ENCODE peak calls at places on chromosomes 16 and 17, in seven cellular contexts. One of them, this sample, is unnamed.

GRCh38 chr17:45371414-45372324 is 54.8 kb upstream of the MAP3K14 start:
- DNase-seq in T-helper 9 cell: no peak
- DNase-seq in SIG-M5: no peak
- DNase-seq in naive thymus-derived CD8-positive, alpha-beta T cell: no peak
- DNase-seq in BJ: peak; percentile 91
- DNase-seq in fibroblast of mammary gland: peak; percentile 92
- DNase-seq in HEK293T: peak; percentile 82
- DNase-seq in this sample: peak; percentile 77

GRCh38 chr17:73227944-73228343 is 33.7 kb downstream of the CPSF4L start:
- DNase-seq in T-helper 9 cell: no peak
- DNase-seq in SIG-M5: no peak
- DNase-seq in naive thymus-derived CD8-positive, alpha-beta T cell: no peak
- DNase-seq in BJ: no peak
- DNase-seq in fibroblast of mammary gland: no peak
- DNase-seq in HEK293T: no peak
- DNase-seq in this sample: no peak

GRCh38 chr16:67593288-67593687 is 31.0 kb downstream of the CTCF start:
- DNase-seq in T-helper 9 cell: no peak
- DNase-seq in SIG-M5: no peak
- DNase-seq in naive thymus-derived CD8-positive, alpha-beta T cell: no peak
- DNase-seq in BJ: no peak
- DNase-seq in fibroblast of mammary gland: no peak
- DNase-seq in HEK293T: no peak
- DNase-seq in this sample: no peak

GRCh38 chr16:14510939-14511797 is 118.9 kb downstream of the PARN start:
- DNase-seq in T-helper 9 cell: no peak
- DNase-seq in SIG-M5: no peak
- DNase-seq in naive thymus-derived CD8-positive, alpha-beta T cell: no peak
- DNase-seq in BJ: peak; percentile 39
- DNase-seq in fibroblast of mammary gland: peak; percentile 88
- DNase-seq in HEK293T: no peak
- DNase-seq in this sample: no peak

GRCh38 chr16:56964243-56965148 is 2.7 kb downstream of the CETP start:
- DNase-seq in T-helper 9 cell: peak; percentile 99
- DNase-seq in SIG-M5: no peak
- DNase-seq in naive thymus-derived CD8-positive, alpha-beta T cell: peak; percentile 87
- DNase-seq in BJ: peak; percentile 53
- DNase-seq in fibroblast of mammary gland: peak; percentile 92
- DNase-seq in HEK293T: peak; percentile 90
- DNase-seq in this sample: peak; percentile 100

GRCh38 chr16:85490971-85491771 is 122.0 kb upstream of the GSE1 start:
- DNase-seq in T-helper 9 cell: peak; percentile 26
- DNase-seq in SIG-M5: no peak
- DNase-seq in naive thymus-derived CD8-positive, alpha-beta T cell: peak; percentile 8
- DNase-seq in BJ: no peak
- DNase-seq in fibroblast of mammary gland: no peak
- DNase-seq in HEK293T: peak; percentile 70
- DNase-seq in this sample: peak; percentile 75

GRCh38 chr17:49951362-49952080 is 17.5 kb upstream of the DLX4 start:
- DNase-seq in T-helper 9 cell: no peak
- DNase-seq in SIG-M5: no peak
- DNase-seq in naive thymus-derived CD8-positive, alpha-beta T cell: no peak
- DNase-seq in BJ: no peak
- DNase-seq in fibroblast of mammary gland: peak; percentile 57
- DNase-seq in HEK293T: no peak
- DNase-seq in this sample: no peak

GRCh38 chr16:53515259-53515658 is 12.2 kb upstream of the AKTIP start:
- DNase-seq in T-helper 9 cell: no peak
- DNase-seq in SIG-M5: no peak
- DNase-seq in naive thymus-derived CD8-positive, alpha-beta T cell: no peak
- DNase-seq in BJ: no peak
- DNase-seq in fibroblast of mammary gland: peak; percentile 62
- DNase-seq in HEK293T: no peak
- DNase-seq in this sample: no peak

GRCh38 chr16:5668553-5668952 is 571.0 kb upstream of the EEF2KMT start:
- DNase-seq in T-helper 9 cell: no peak
- DNase-seq in SIG-M5: no peak
- DNase-seq in naive thymus-derived CD8-positive, alpha-beta T cell: no peak
- DNase-seq in BJ: no peak
- DNase-seq in fibroblast of mammary gland: no peak
- DNase-seq in HEK293T: no peak
- DNase-seq in this sample: no peak

GRCh38 chr17:80945736-80946135 is 45.9 kb upstream of the CHMP6 start:
- DNase-seq in T-helper 9 cell: no peak
- DNase-seq in SIG-M5: no peak
- DNase-seq in naive thymus-derived CD8-positive, alpha-beta T cell: no peak
- DNase-seq in BJ: no peak
- DNase-seq in fibroblast of mammary gland: no peak
- DNase-seq in HEK293T: no peak
- DNase-seq in this sample: peak; percentile 7

GRCh38 chr16:10402975-10403374 is 17.1 kb downstream of the ATF7IP2 start:
- DNase-seq in T-helper 9 cell: no peak
- DNase-seq in SIG-M5: no peak
- DNase-seq in naive thymus-derived CD8-positive, alpha-beta T cell: no peak
- DNase-seq in BJ: no peak
- DNase-seq in fibroblast of mammary gland: no peak
- DNase-seq in HEK293T: no peak
- DNase-seq in this sample: no peak

GRCh38 chr17:76432712-76433336 is 20.1 kb downstream of the UBE2O start:
- DNase-seq in T-helper 9 cell: no peak
- DNase-seq in SIG-M5: no peak
- DNase-seq in naive thymus-derived CD8-positive, alpha-beta T cell: no peak
- DNase-seq in BJ: no peak
- DNase-seq in fibroblast of mammary gland: peak; percentile 51
- DNase-seq in HEK293T: no peak
- DNase-seq in this sample: no peak